ENCODE peak calls at places on chromosomes 13 and 19, in nine cellular contexts. One of them, this sample, is unnamed.
A peak's percentile ranks its signal among the peaks of the same experiment; 100 is the strongest.

GRCh38 chr19:51185069-51185867 is 39.6 kb upstream of the CD33 start:
- ATAC-seq in mucosa of descending colon: no peak
- ATAC-seq in upper lobe of left lung: peak; percentile 31
- ATAC-seq in sciatic nerve: no peak
- ATAC-seq in foreskin keratinocyte: no peak
- ATAC-seq in activated CD8-positive, alpha-beta T cell treated with anti-CD3 and anti-CD28 coated beads, Interleukin-2, amount 10 ng/mL, durations not matched to agents 7 days and 5 days: no peak
- ATAC-seq in left lung: no peak
- ATAC-seq in stimulated activated naive CD8-positive, alpha-beta T cell treated with anti-CD3 and anti-CD28 coated beads, Interleukin-15, Interleukin-2, amounts not matched to agents 100 U/mL and 50 U/mL, for 24 hours: no peak
- ATAC-seq in activated T-cell treated with anti-CD3 and anti-CD28 coated beads, Interleukin-2, amount 50 U/mL, for 4 hours: no peak
- ATAC-seq in this sample: no peak

GRCh38 chr13:99730403-99730802 is 229.1 kb downstream of the TM9SF2 start:
- ATAC-seq in foreskin keratinocyte: no peak
- ATAC-seq in activated CD8-positive, alpha-beta T cell treated with anti-CD3 and anti-CD28 coated beads, Interleukin-2, amount 10 ng/mL, durations not matched to agents 7 days and 5 days: no peak
- ATAC-seq in upper lobe of left lung: peak; percentile 64
- ATAC-seq in mucosa of descending colon: no peak
- ATAC-seq in left lung: no peak
- ATAC-seq in activated T-cell treated with anti-CD3 and anti-CD28 coated beads, Interleukin-2, amount 50 U/mL, for 4 hours: no peak
- ATAC-seq in sciatic nerve: no peak
- ATAC-seq in stimulated activated naive CD8-positive, alpha-beta T cell treated with anti-CD3 and anti-CD28 coated beads, Interleukin-15, Interleukin-2, amounts not matched to agents 100 U/mL and 50 U/mL, for 24 hours: no peak
- ATAC-seq in this sample: no peak

GRCh38 chr13:24724714-24725113 is 39.3 kb upstream of the RNF17 start:
- ATAC-seq in activated CD8-positive, alpha-beta T cell treated with anti-CD3 and anti-CD28 coated beads, Interleukin-2, amount 10 ng/mL, durations not matched to agents 7 days and 5 days: no peak
- ATAC-seq in activated T-cell treated with anti-CD3 and anti-CD28 coated beads, Interleukin-2, amount 50 U/mL, for 4 hours: no peak
- ATAC-seq in mucosa of descending colon: no peak
- ATAC-seq in left lung: no peak
- ATAC-seq in upper lobe of left lung: no peak
- ATAC-seq in sciatic nerve: no peak
- ATAC-seq in foreskin keratinocyte: no peak
- ATAC-seq in stimulated activated naive CD8-positive, alpha-beta T cell treated with anti-CD3 and anti-CD28 coated beads, Interleukin-15, Interleukin-2, amounts not matched to agents 100 U/mL and 50 U/mL, for 24 hours: no peak
- ATAC-seq in this sample: no peak

GRCh38 chr13:84896128-84896527 is 903.1 kb downstream of the SLITRK6 start:
- ATAC-seq in stimulated activated naive CD8-positive, alpha-beta T cell treated with anti-CD3 and anti-CD28 coated beads, Interleukin-15, Interleukin-2, amounts not matched to agents 100 U/mL and 50 U/mL, for 24 hours: no peak
- ATAC-seq in mucosa of descending colon: no peak
- ATAC-seq in activated CD8-positive, alpha-beta T cell treated with anti-CD3 and anti-CD28 coated beads, Interleukin-2, amount 10 ng/mL, durations not matched to agents 7 days and 5 days: no peak
- ATAC-seq in activated T-cell treated with anti-CD3 and anti-CD28 coated beads, Interleukin-2, amount 50 U/mL, for 4 hours: no peak
- ATAC-seq in upper lobe of left lung: no peak
- ATAC-seq in left lung: peak; percentile 43
- ATAC-seq in sciatic nerve: no peak
- ATAC-seq in foreskin keratinocyte: peak; percentile 71
- ATAC-seq in this sample: no peak

GRCh38 chr13:90302113-90302512 is 1045.4 kb upstream of the MIR17HG start:
- ATAC-seq in upper lobe of left lung: no peak
- ATAC-seq in stimulated activated naive CD8-positive, alpha-beta T cell treated with anti-CD3 and anti-CD28 coated beads, Interleukin-15, Interleukin-2, amounts not matched to agents 100 U/mL and 50 U/mL, for 24 hours: no peak
- ATAC-seq in mucosa of descending colon: no peak
- ATAC-seq in left lung: peak; percentile 50
- ATAC-seq in activated CD8-positive, alpha-beta T cell treated with anti-CD3 and anti-CD28 coated beads, Interleukin-2, amount 10 ng/mL, durations not matched to agents 7 days and 5 days: no peak
- ATAC-seq in activated T-cell treated with anti-CD3 and anti-CD28 coated beads, Interleukin-2, amount 50 U/mL, for 4 hours: no peak
- ATAC-seq in foreskin keratinocyte: peak; percentile 73
- ATAC-seq in sciatic nerve: peak; percentile 52
- ATAC-seq in this sample: no peak

GRCh38 chr19:6793411-6793810 is 20.9 kb downstream of the VAV1 start:
- ATAC-seq in activated T-cell treated with anti-CD3 and anti-CD28 coated beads, Interleukin-2, amount 50 U/mL, for 4 hours: no peak
- ATAC-seq in mucosa of descending colon: no peak
- ATAC-seq in foreskin keratinocyte: no peak
- ATAC-seq in sciatic nerve: no peak
- ATAC-seq in stimulated activated naive CD8-positive, alpha-beta T cell treated with anti-CD3 and anti-CD28 coated beads, Interleukin-15, Interleukin-2, amounts not matched to agents 100 U/mL and 50 U/mL, for 24 hours: no peak
- ATAC-seq in upper lobe of left lung: no peak
- ATAC-seq in left lung: no peak
- ATAC-seq in activated CD8-positive, alpha-beta T cell treated with anti-CD3 and anti-CD28 coated beads, Interleukin-2, amount 10 ng/mL, durations not matched to agents 7 days and 5 days: no peak
- ATAC-seq in this sample: no peak

GRCh38 chr19:47765522-47766358 is 12.8 kb upstream of the SELENOW start:
- ATAC-seq in mucosa of descending colon: peak; percentile 86
- ATAC-seq in left lung: peak; percentile 78
- ATAC-seq in activated CD8-positive, alpha-beta T cell treated with anti-CD3 and anti-CD28 coated beads, Interleukin-2, amount 10 ng/mL, durations not matched to agents 7 days and 5 days: peak; percentile 54
- ATAC-seq in foreskin keratinocyte: peak; percentile 58
- ATAC-seq in upper lobe of left lung: peak; percentile 76
- ATAC-seq in activated T-cell treated with anti-CD3 and anti-CD28 coated beads, Interleukin-2, amount 50 U/mL, for 4 hours: peak; percentile 46
- ATAC-seq in stimulated activated naive CD8-positive, alpha-beta T cell treated with anti-CD3 and anti-CD28 coated beads, Interleukin-15, Interleukin-2, amounts not matched to agents 100 U/mL and 50 U/mL, for 24 hours: peak; percentile 70
- ATAC-seq in sciatic nerve: peak; percentile 71
- ATAC-seq in this sample: peak; percentile 65

GRCh38 chr19:42114412-42114811 is 17.8 kb downstream of the POU2F2 start:
- ATAC-seq in upper lobe of left lung: no peak
- ATAC-seq in mucosa of descending colon: peak; percentile 68
- ATAC-seq in foreskin keratinocyte: no peak
- ATAC-seq in sciatic nerve: no peak
- ATAC-seq in activated T-cell treated with anti-CD3 and anti-CD28 coated beads, Interleukin-2, amount 50 U/mL, for 4 hours: no peak
- ATAC-seq in left lung: no peak
- ATAC-seq in stimulated activated naive CD8-positive, alpha-beta T cell treated with anti-CD3 and anti-CD28 coated beads, Interleukin-15, Interleukin-2, amounts not matched to agents 100 U/mL and 50 U/mL, for 24 hours: no peak
- ATAC-seq in activated CD8-positive, alpha-beta T cell treated with anti-CD3 and anti-CD28 coated beads, Interleukin-2, amount 10 ng/mL, durations not matched to agents 7 days and 5 days: no peak
- ATAC-seq in this sample: peak; percentile 90

GRCh38 chr19:2634228-2634951 is 68.1 kb downstream of the GNG7 start:
- ATAC-seq in upper lobe of left lung: peak; percentile 75
- ATAC-seq in sciatic nerve: peak; percentile 58
- ATAC-seq in activated CD8-positive, alpha-beta T cell treated with anti-CD3 and anti-CD28 coated beads, Interleukin-2, amount 10 ng/mL, durations not matched to agents 7 days and 5 days: no peak
- ATAC-seq in stimulated activated naive CD8-positive, alpha-beta T cell treated with anti-CD3 and anti-CD28 coated beads, Interleukin-15, Interleukin-2, amounts not matched to agents 100 U/mL and 50 U/mL, for 24 hours: no peak
- ATAC-seq in activated T-cell treated with anti-CD3 and anti-CD28 coated beads, Interleukin-2, amount 50 U/mL, for 4 hours: no peak
- ATAC-seq in mucosa of descending colon: no peak
- ATAC-seq in foreskin keratinocyte: no peak
- ATAC-seq in left lung: peak; percentile 66
- ATAC-seq in this sample: no peak